ENCODE peak calls at places on chromosomes 12 and 14, in six cellular contexts. One of them, this sample, is unnamed.

GRCh38 chr12:10361622-10362021 is 28.2 kb downstream of the KLRK1 start:
- DNase-seq in body of pancreas: no peak
- DNase-seq in Peyer's patch: no peak
- DNase-seq in ascending aorta: no peak
- DNase-seq in gastrocnemius medialis: no peak
- DNase-seq in mammary epithelial cell: peak; percentile 41
- DNase-seq in this sample: no peak

GRCh38 chr12:94732367-94732990 is 82.1 kb upstream of the TMCC3 start:
- DNase-seq in Peyer's patch: no peak
- DNase-seq in mammary epithelial cell: no peak
- DNase-seq in ascending aorta: no peak
- DNase-seq in body of pancreas: no peak
- DNase-seq in gastrocnemius medialis: no peak
- DNase-seq in this sample: no peak

GRCh38 chr14:75531256-75531655 is 9.0 kb downstream of the BATF start:
- DNase-seq in Peyer's patch: peak; percentile 38
- DNase-seq in ascending aorta: no peak
- DNase-seq in body of pancreas: no peak
- DNase-seq in gastrocnemius medialis: no peak
- DNase-seq in mammary epithelial cell: no peak
- DNase-seq in this sample: no peak

GRCh38 chr12:7915911-7916403 is 20.0 kb downstream of the SLC2A3 start:
- DNase-seq in gastrocnemius medialis: no peak
- DNase-seq in Peyer's patch: no peak
- DNase-seq in body of pancreas: no peak
- DNase-seq in ascending aorta: no peak
- DNase-seq in mammary epithelial cell: peak; percentile 5
- DNase-seq in this sample: no peak

GRCh38 chr12:153080-153746 is 60.7 kb downstream of the SLC6A12 start:
- DNase-seq in mammary epithelial cell: peak; percentile 36
- DNase-seq in ascending aorta: no peak
- DNase-seq in gastrocnemius medialis: no peak
- DNase-seq in Peyer's patch: peak; percentile 86
- DNase-seq in body of pancreas: peak; percentile 42
- DNase-seq in this sample: no peak

GRCh38 chr12:58026892-58027891 is 85.8 kb downstream of the ATP23 start:
- DNase-seq in body of pancreas: no peak
- DNase-seq in mammary epithelial cell: no peak
- DNase-seq in gastrocnemius medialis: no peak
- DNase-seq in ascending aorta: no peak
- DNase-seq in Peyer's patch: no peak
- DNase-seq in this sample: no peak

GRCh38 chr14:33512201-33512600 is 438.7 kb downstream of the EGLN3 start:
- DNase-seq in gastrocnemius medialis: no peak
- DNase-seq in Peyer's patch: no peak
- DNase-seq in body of pancreas: no peak
- DNase-seq in mammary epithelial cell: peak; percentile 6
- DNase-seq in ascending aorta: no peak
- DNase-seq in this sample: no peak

GRCh38 chr12:1606021-1606622 is 11.7 kb upstream of the FBXL14 start:
- DNase-seq in body of pancreas: peak; percentile 94
- DNase-seq in Peyer's patch: peak; percentile 92
- DNase-seq in mammary epithelial cell: peak; percentile 92
- DNase-seq in gastrocnemius medialis: peak; percentile 70
- DNase-seq in ascending aorta: peak; percentile 95
- DNase-seq in this sample: peak; percentile 95

GRCh38 chr12:25364529-25365339 is 114.0 kb upstream of the KRAS start:
- DNase-seq in body of pancreas: no peak
- DNase-seq in ascending aorta: no peak
- DNase-seq in Peyer's patch: no peak
- DNase-seq in gastrocnemius medialis: no peak
- DNase-seq in mammary epithelial cell: no peak
- DNase-seq in this sample: no peak

GRCh38 chr14:38016497-38016896 is 191.2 kb upstream of the SSTR1 start:
- DNase-seq in mammary epithelial cell: no peak
- DNase-seq in ascending aorta: no peak
- DNase-seq in body of pancreas: no peak
- DNase-seq in gastrocnemius medialis: no peak
- DNase-seq in Peyer's patch: no peak
- DNase-seq in this sample: no peak

DNA sequence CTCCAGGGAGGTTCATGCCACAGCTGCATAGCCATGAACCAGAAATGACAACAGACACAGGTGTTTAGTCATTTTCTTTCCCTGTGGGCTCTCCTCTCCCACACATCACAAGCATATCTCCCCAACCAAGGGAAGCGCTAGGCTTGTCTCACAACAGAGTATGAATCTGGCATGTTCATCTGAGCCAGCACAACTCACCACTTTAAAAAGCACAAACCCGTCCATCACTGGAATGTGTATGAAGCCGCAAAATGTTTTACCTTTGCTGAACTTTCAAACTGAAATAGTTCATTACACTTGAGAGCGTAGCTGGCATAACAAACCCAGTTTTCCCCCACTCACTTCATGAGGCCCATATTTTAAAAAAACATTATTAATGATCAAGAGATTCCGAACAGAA is 15.9 kb downstream of the NID2 start:
- DNase-seq in gastrocnemius medialis: no peak
- DNase-seq in ascending aorta: no peak
- DNase-seq in mammary epithelial cell: no peak
- DNase-seq in Peyer's patch: no peak
- DNase-seq in body of pancreas: no peak
- DNase-seq in this sample: no peak
- H3K4me1 ChIP-seq in gastrocnemius medialis: peaks cover 19% of the 10 kb centered on the region
- H3K4me1 ChIP-seq in ascending aorta: peaks cover 27% of the 10 kb centered on the region
- H3K4me1 ChIP-seq in mammary epithelial cell: peaks cover 10% of the 10 kb centered on the region
- H3K4me1 ChIP-seq in Peyer's patch: peaks cover 24% of the 10 kb centered on the region
- H3K4me1 ChIP-seq in body of pancreas: no peaks in the 10 kb centered on the region
- H3K4me1 ChIP-seq in this sample: peaks cover 72% of the 10 kb centered on the region

GRCh38 chr12:101485015-101485414 is 9.9 kb downstream of the SPIC start:
- DNase-seq in Peyer's patch: no peak
- DNase-seq in body of pancreas: no peak
- DNase-seq in ascending aorta: no peak
- DNase-seq in mammary epithelial cell: no peak
- DNase-seq in gastrocnemius medialis: no peak
- DNase-seq in this sample: no peak

GRCh38 chr12:101491325-101491724 is 16.2 kb downstream of the SPIC start:
- DNase-seq in Peyer's patch: no peak
- DNase-seq in body of pancreas: no peak
- DNase-seq in gastrocnemius medialis: no peak
- DNase-seq in mammary epithelial cell: no peak
- DNase-seq in ascending aorta: no peak
- DNase-seq in this sample: no peak

DNA sequence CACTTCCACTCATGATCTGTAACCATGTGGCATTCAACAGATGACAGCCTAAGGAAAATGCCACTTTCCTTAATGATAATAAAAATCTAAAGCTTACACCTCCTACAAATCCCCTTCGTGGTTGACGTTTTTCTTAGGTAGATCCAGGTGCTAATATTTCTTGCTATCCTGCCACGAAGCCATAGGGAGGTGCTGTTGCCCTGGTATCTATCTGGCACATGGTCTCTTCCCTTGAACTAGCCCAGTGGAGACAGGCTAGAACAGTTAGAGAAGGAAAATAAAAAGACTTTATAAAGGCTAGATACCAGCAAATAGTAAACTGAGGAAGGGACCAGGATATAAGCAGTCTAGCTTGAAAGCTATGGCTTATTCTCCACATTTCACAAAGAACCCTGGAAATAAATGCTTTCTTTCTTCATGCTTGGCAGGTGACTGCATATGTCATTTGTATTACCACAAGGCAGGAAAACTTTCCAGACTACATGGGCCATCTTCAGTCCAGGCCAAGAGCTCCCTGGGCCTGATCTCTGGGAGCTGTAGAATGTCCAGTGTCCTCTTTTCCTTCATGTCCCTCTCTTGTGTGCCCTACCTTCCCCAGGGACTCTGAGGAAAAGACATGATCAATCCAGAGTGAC is 15.3 kb downstream of the SPIC start:
- DNase-seq in mammary epithelial cell: peak; percentile 3
- DNase-seq in gastrocnemius medialis: peak; percentile 42
- DNase-seq in Peyer's patch: peak; percentile 67
- DNase-seq in ascending aorta: no peak
- DNase-seq in body of pancreas: peak; percentile 59
- DNase-seq in this sample: no peak
- TF ChIP-seq CTCF in mammary epithelial cell: peak; percentile 43
- TF ChIP-seq CTCF in gastrocnemius medialis: peak; percentile 56
- TF ChIP-seq CTCF in Peyer's patch: no peak
- TF ChIP-seq CTCF in ascending aorta: no peak
- TF ChIP-seq CTCF in body of pancreas: peak; percentile 33
- TF ChIP-seq CTCF in this sample: peak; percentile 30

GRCh38 chr14:100981808-100982207 is 78.3 kb upstream of the RTL1 start:
- DNase-seq in gastrocnemius medialis: no peak
- DNase-seq in mammary epithelial cell: peak; percentile 59
- DNase-seq in Peyer's patch: no peak
- DNase-seq in body of pancreas: no peak
- DNase-seq in ascending aorta: no peak
- DNase-seq in this sample: no peak

GRCh38 chr14:100980823-100981222 is 77.3 kb upstream of the RTL1 start:
- DNase-seq in gastrocnemius medialis: no peak
- DNase-seq in Peyer's patch: no peak
- DNase-seq in body of pancreas: no peak
- DNase-seq in ascending aorta: no peak
- DNase-seq in mammary epithelial cell: no peak
- DNase-seq in this sample: no peak

GRCh38 chr14:100982356-100982755 is 78.8 kb upstream of the RTL1 start:
- DNase-seq in Peyer's patch: no peak
- DNase-seq in gastrocnemius medialis: no peak
- DNase-seq in mammary epithelial cell: no peak
- DNase-seq in body of pancreas: no peak
- DNase-seq in ascending aorta: no peak
- DNase-seq in this sample: no peak

GRCh38 chr14:100982764-100983163 is 79.2 kb upstream of the RTL1 start:
- DNase-seq in body of pancreas: no peak
- DNase-seq in Peyer's patch: no peak
- DNase-seq in mammary epithelial cell: peak; percentile 57
- DNase-seq in ascending aorta: no peak
- DNase-seq in gastrocnemius medialis: no peak
- DNase-seq in this sample: no peak

GRCh38 chr14:100983710-100984109 is 80.2 kb upstream of the RTL1 start:
- DNase-seq in ascending aorta: no peak
- DNase-seq in Peyer's patch: no peak
- DNase-seq in gastrocnemius medialis: no peak
- DNase-seq in body of pancreas: no peak
- DNase-seq in mammary epithelial cell: no peak
- DNase-seq in this sample: no peak
- H3K27ac ChIP-seq in ascending aorta: no peak overlapping the region
- H3K27ac ChIP-seq in Peyer's patch: no peak overlapping the region
- H3K27ac ChIP-seq in gastrocnemius medialis: no peak overlapping the region
- H3K27ac ChIP-seq in body of pancreas: no peak overlapping the region
- H3K27ac ChIP-seq in mammary epithelial cell: no peak overlapping the region
- H3K27ac ChIP-seq in this sample: no peak overlapping the region

GRCh38 chr12:124759841-124760508 is 103.7 kb downstream of the SCARB1 start:
- DNase-seq in gastrocnemius medialis: no peak
- DNase-seq in Peyer's patch: no peak
- DNase-seq in mammary epithelial cell: no peak
- DNase-seq in ascending aorta: no peak
- DNase-seq in body of pancreas: peak; percentile 43
- DNase-seq in this sample: no peak
- H3K4me1 ChIP-seq in gastrocnemius medialis: peaks cover 37% of the 10 kb centered on the region
- H3K4me1 ChIP-seq in Peyer's patch: peaks cover 7% of the 10 kb centered on the region
- H3K4me1 ChIP-seq in mammary epithelial cell: peaks cover 10% of the 10 kb centered on the region
- H3K4me1 ChIP-seq in ascending aorta: peaks cover 43% of the 10 kb centered on the region
- H3K4me1 ChIP-seq in body of pancreas: peaks cover 27% of the 10 kb centered on the region
- H3K4me1 ChIP-seq in this sample: peaks cover 3% of the 10 kb centered on the region

DNA sequence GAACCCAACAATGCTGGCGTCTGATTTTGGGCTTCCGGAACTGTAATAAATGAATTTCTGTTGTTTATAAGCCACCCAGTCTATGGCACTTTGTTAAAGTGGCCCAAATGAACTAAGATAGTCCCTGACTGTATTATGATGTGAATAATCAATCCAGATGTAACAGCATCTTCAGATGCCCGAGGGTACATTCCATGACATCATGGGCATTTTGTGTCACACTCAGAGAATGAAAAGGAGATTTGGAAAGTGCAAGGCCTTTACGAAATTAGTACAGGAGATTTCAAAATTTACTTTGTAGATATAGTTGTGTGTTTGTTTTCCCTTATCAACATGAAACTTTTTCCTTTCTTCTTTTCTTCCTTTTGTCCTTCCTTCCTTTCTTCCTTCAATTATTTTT is 54.2 kb upstream of the AMIGO2 start:
- DNase-seq in Peyer's patch: no peak
- DNase-seq in mammary epithelial cell: peak; percentile 25
- DNase-seq in gastrocnemius medialis: no peak
- DNase-seq in body of pancreas: no peak
- DNase-seq in ascending aorta: no peak
- DNase-seq in this sample: no peak
- TF ChIP-seq CTCF in Peyer's patch: no peak
- TF ChIP-seq CTCF in mammary epithelial cell: no peak
- TF ChIP-seq CTCF in gastrocnemius medialis: no peak
- TF ChIP-seq CTCF in body of pancreas: no peak
- TF ChIP-seq CTCF in ascending aorta: no peak
- TF ChIP-seq CTCF in this sample: no peak

GRCh38 chr14:101820283-101820798 is 58.8 kb downstream of the PPP2R5C start:
- DNase-seq in gastrocnemius medialis: no peak
- DNase-seq in Peyer's patch: peak; percentile 78
- DNase-seq in ascending aorta: no peak
- DNase-seq in mammary epithelial cell: no peak
- DNase-seq in body of pancreas: no peak
- DNase-seq in this sample: no peak
- H3K27ac ChIP-seq in gastrocnemius medialis: no peak overlapping the region
- H3K27ac ChIP-seq in Peyer's patch: peak overlapping the region; percentile 92
- H3K27ac ChIP-seq in ascending aorta: peak overlapping the region; percentile 8
- H3K27ac ChIP-seq in mammary epithelial cell: no peak overlapping the region
- H3K27ac ChIP-seq in body of pancreas: no peak overlapping the region
- H3K27ac ChIP-seq in this sample: no peak overlapping the region

GRCh38 chr12:131463165-131463564 is 247.7 kb upstream of the SFSWAP start:
- DNase-seq in mammary epithelial cell: no peak
- DNase-seq in gastrocnemius medialis: no peak
- DNase-seq in ascending aorta: no peak
- DNase-seq in Peyer's patch: no peak
- DNase-seq in body of pancreas: no peak
- DNase-seq in this sample: no peak

GRCh38 chr12:131468206-131468605 is 242.7 kb upstream of the SFSWAP start:
- DNase-seq in mammary epithelial cell: no peak
- DNase-seq in body of pancreas: no peak
- DNase-seq in Peyer's patch: no peak
- DNase-seq in ascending aorta: no peak
- DNase-seq in gastrocnemius medialis: no peak
- DNase-seq in this sample: no peak

GRCh38 chr12:131471271-131471905 is 239.5 kb upstream of the SFSWAP start:
- DNase-seq in gastrocnemius medialis: no peak
- DNase-seq in body of pancreas: no peak
- DNase-seq in Peyer's patch: no peak
- DNase-seq in ascending aorta: no peak
- DNase-seq in mammary epithelial cell: no peak
- DNase-seq in this sample: no peak

GRCh38 chr12:131466306-131466705 is 244.6 kb upstream of the SFSWAP start:
- DNase-seq in ascending aorta: no peak
- DNase-seq in Peyer's patch: no peak
- DNase-seq in body of pancreas: no peak
- DNase-seq in mammary epithelial cell: no peak
- DNase-seq in gastrocnemius medialis: no peak
- DNase-seq in this sample: no peak

DNA sequence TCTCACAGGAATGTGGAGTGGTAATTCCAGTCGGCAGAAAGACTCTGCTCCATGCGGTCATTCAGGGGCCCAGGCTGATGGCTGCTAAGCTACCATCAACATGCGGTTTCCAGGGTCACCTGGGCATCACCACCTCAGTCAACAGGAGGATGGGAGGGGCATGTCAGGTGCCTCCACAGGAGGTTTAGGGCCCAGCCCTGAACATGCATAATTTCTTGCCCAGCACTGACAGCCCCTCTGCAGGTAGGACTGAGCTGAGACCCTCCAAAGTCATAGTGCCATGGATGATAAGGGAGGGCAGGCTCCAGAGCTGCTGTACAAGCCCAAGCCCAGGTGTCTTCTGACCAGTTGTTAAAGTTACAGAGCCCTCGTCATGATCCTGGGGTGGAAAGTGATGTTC is 244.0 kb upstream of the SFSWAP start:
- DNase-seq in body of pancreas: no peak
- DNase-seq in Peyer's patch: no peak
- DNase-seq in mammary epithelial cell: no peak
- DNase-seq in ascending aorta: no peak
- DNase-seq in gastrocnemius medialis: no peak
- DNase-seq in this sample: no peak
- H3K4me1 ChIP-seq in body of pancreas: no peaks in the 10 kb centered on the region
- H3K4me1 ChIP-seq in Peyer's patch: no peaks in the 10 kb centered on the region
- H3K4me1 ChIP-seq in mammary epithelial cell: no peaks in the 10 kb centered on the region
- H3K4me1 ChIP-seq in ascending aorta: no peaks in the 10 kb centered on the region
- H3K4me1 ChIP-seq in gastrocnemius medialis: no peaks in the 10 kb centered on the region
- H3K4me1 ChIP-seq in this sample: no peaks in the 10 kb centered on the region

This sample was measured in right atrium auricular region.